ENCODE peak calls at places on chromosomes 4 and X, in four cellular contexts. R is transverse colon, Y is esophagus squamous epithelium, V is fibroblast of lung. W is an unnamed sample.

GRCh38 chr4:169272265-169272886 is 1.6 kb upstream of the SH3RF1 start:
- DNase-seq in R (no peak), Y (no peak), V (peak; percentile 87), W (no peak)

GRCh38 chr4:85005865-85006377 is 39.4 kb upstream of the WDFY3 start:
- DNase-seq in R (no peak), Y (no peak), V (peak; percentile 86), W (peak; percentile 4)

GRCh38 chr4:185782523-185782922 is 29.5 kb downstream of the SORBS2 start:
- DNase-seq in R (no peak), Y (no peak), V (peak; percentile 68), W (no peak)

GRCh38 chr4:65651031-65651430 is 19.3 kb downstream of the EPHA5 start:
- DNase-seq in R (no peak), Y (no peak), V (peak; percentile 45), W (no peak)

GRCh38 chr4:183589710-183590109 is 69.3 kb downstream of the RWDD4 start:
- DNase-seq in R (no peak), Y (no peak), V (peak; percentile 59), W (no peak)

GRCh38 chr4:182143086-182143821 is 99.9 kb upstream of the TENM3 start:
- DNase-seq in R (peak; percentile 36), Y (no peak), V (peak; percentile 65), W (no peak)

GRCh38 chrX:42102586-42103282 is 179.4 kb upstream of the CASK start:
- DNase-seq in R (no peak), Y (no peak), V (peak; percentile 47), W (no peak)

GRCh38 chr4:122898370-122899150 is 23.8 kb downstream of the NUDT6 start:
- DNase-seq in R (no peak), Y (no peak), V (peak; percentile 96), W (peak; percentile 25)

GRCh38 chrX:131816551-131817136 is 206.5 kb upstream of the STK26 start:
- DNase-seq in R (peak; percentile 87), Y (peak; percentile 14), V (peak; percentile 58), W (no peak)

GRCh38 chr4:38785901-38786402 is 3.2 kb upstream of the TLR10 start:
- DNase-seq in R (no peak), Y (no peak), V (no peak), W (no peak)

GRCh38 chr4:154492288-154492687 is 689 bp upstream of the DCHS2 start:
- DNase-seq in R (no peak), Y (no peak), V (no peak), W (no peak)

GRCh38 chrX:108018659-108019381 is 26.0 kb upstream of the VSIG1 start:
- DNase-seq in R (no peak), Y (no peak), V (no peak), W (no peak)

GRCh38 chrX:72576161-72576896 is 3.7 kb upstream of the HDAC8 start:
- DNase-seq in R (no peak), Y (no peak), V (peak; percentile 81), W (no peak)

GRCh38 chrX:110277609-110278008 is 40.3 kb downstream of the AMMECR1 start:
- DNase-seq in R (no peak), Y (no peak), V (no peak), W (no peak)

GRCh38 chrX:94053575-94053974 is 379.6 kb downstream of the FAM133A start:
- DNase-seq in R (no peak), Y (no peak), V (no peak), W (no peak)

GRCh38 chr4:76546282-76547166 is 111.5 kb downstream of the SHROOM3 start:
- DNase-seq in R (peak; percentile 30), Y (no peak), V (peak; percentile 94), W (no peak)

GRCh38 chr4:2290488-2290887 is 28.6 kb upstream of the MXD4 start:
- DNase-seq in R (no peak), Y (no peak), V (no peak), W (no peak)

GRCh38 chr4:147782087-147782781 is 50.3 kb downstream of the ARHGAP10 start:
- DNase-seq in R (no peak), Y (no peak), V (peak; percentile 65), W (no peak)

GRCh38 chrX:57821703-57822375 is 88.4 kb downstream of the ZXDA start:
- DNase-seq in R (peak; percentile 8), Y (no peak), V (peak; percentile 30), W (peak; percentile 5)

GRCh38 chr4:66575024-66575696 is 904.9 kb upstream of the EPHA5 start:
- DNase-seq in R (no peak), Y (no peak), V (peak; percentile 97), W (no peak)

GRCh38 chr4:6277935-6278800 is 8.5 kb downstream of the WFS1 start:
- DNase-seq in R (no peak), Y (no peak), V (peak; percentile 3), W (no peak)

GRCh38 chr4:6275351-6275750 is 5.7 kb downstream of the WFS1 start:
- DNase-seq in R (no peak), Y (no peak), V (no peak), W (no peak)

GRCh38 chr4:6278801-6279197 is 9.1 kb downstream of the WFS1 start:
- DNase-seq in R (peak; percentile 56), Y (no peak), V (peak; percentile 79), W (no peak)

GRCh38 chr4:6275898-6276563 is 6.4 kb downstream of the WFS1 start:
- DNase-seq in R (peak; percentile 16), Y (no peak), V (no peak), W (no peak)

GRCh38 chr4:6277139-6277802 is 7.6 kb downstream of the WFS1 start:
- DNase-seq in R (no peak), Y (no peak), V (no peak), W (no peak)
- TF ChIP-seq CTCF in R (no peak), Y (no peak), V (no peak), W (no peak)

GRCh38 chrX:53153581-53153980 is 59.6 kb downstream of the KANTR start:
- DNase-seq in R (no peak), Y (no peak), V (no peak), W (no peak)
- H3K4me1 ChIP-seq in R (no peaks in the 10 kb centered on the region), Y (no peaks in the 10 kb centered on the region), V (no peaks in the 10 kb centered on the region), W (no peaks in the 10 kb centered on the region)

GRCh38 chr4:176063718-176064117 is 1.9 kb upstream of the WDR17 start:
- DNase-seq in R (no peak), Y (no peak), V (no peak), W (no peak)

GRCh38 chr4:176065365-176066249 is at the start of gene WDR17:
- DNase-seq in R (peak; percentile 86), Y (peak; percentile 38), V (peak; percentile 80), W (no peak)

GRCh38 chr4:176064539-176064938 is 1.1 kb upstream of the WDR17 start:
- DNase-seq in R (no peak), Y (no peak), V (no peak), W (no peak)

GRCh38 chr4:176066757-176067156 is 1.1 kb downstream of the WDR17 start:
- DNase-seq in R (no peak), Y (no peak), V (no peak), W (no peak)
- H3K4me3 ChIP-seq in R (peak overlapping the region; percentile 58), Y (no peak overlapping the region), V (peak overlapping the region; percentile 90), W (no peak overlapping the region)

DNA sequence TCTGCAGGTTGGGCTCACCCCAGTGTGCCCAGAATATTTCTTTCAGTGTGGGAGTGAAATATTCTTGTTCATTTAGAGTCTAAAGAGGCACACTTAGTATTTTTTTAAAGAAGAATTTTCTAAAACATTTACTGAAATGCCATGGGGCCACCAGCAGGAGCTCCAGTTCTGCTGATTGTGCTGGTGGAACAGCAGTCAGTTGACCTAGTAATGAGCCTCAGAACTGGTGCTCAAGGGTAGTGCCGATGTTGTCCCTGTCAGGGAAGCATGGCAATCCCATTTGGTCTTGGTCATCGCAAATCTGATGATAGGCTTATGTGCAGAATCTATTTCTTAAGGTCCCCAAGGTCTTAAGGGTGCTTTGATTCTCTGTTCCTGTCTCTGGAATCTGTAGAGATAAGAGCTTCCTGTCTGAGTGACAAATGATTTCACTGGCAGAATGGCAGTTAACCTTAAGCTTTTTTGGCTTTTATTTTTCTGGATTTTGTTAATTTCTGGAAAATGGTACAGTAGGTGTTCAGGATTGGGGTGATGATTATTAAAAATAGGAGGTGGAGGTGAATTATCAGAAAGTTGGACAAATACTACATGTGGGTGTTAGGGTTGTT is 31.3 kb downstream of the JADE1 start:
- DNase-seq in R (no peak), Y (no peak), V (no peak), W (no peak)
- TF ChIP-seq CTCF in R (no peak), Y (no peak), V (no peak), W (no peak)

DNA sequence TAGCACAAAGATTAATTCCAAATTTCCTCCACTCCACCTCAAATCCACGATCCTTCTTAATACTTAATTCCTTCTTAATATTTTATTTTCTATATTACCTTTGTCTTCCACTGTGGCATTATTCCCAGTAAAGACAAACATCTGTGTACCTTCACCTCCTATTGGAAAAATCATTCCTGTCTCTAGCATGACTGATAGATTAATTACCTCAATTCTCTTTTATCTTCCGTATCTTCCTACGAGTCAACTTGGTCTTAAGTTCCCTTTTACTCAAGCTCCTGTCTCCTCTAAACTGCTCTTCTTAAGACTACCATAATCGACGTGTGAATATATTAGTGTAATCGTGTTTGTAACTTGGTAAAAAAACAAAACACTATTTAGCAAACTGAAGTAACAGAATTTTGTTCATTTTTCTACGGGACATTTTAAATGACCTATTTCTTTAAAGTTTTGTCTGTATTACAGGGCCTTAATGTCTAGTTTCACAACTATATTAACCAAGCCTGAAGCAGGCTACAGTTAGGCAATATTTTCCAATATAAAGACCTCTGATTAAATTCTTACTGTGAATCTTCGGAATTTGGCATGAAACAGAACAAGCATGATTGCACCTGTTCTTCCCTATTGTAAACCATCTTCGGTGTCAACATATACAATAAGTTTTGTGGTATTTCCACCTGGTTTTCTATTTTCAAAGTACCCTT is 1.1 kb upstream of the USP38 start:
- DNase-seq in R (no peak), Y (no peak), V (no peak), W (no peak)
- H3K4me1 ChIP-seq in R (peaks cover 35% of the 10 kb centered on the region), Y (peaks cover 11% of the 10 kb centered on the region), V (peaks cover 2% of the 10 kb centered on the region), W (peaks cover 8% of the 10 kb centered on the region)

GRCh38 chr4:41750624-41751324 is 2.2 kb upstream of the PHOX2B start:
- DNase-seq in R (no peak), Y (no peak), V (no peak), W (no peak)

GRCh38 chr4:41751325-41752061 is 3.0 kb upstream of the PHOX2B start:
- DNase-seq in R (no peak), Y (no peak), V (no peak), W (no peak)

GRCh38 chr4:41748788-41749445 is 392 bp upstream of the PHOX2B start:
- DNase-seq in R (no peak), Y (no peak), V (no peak), W (no peak)

GRCh38 chr4:41749650-41750049 is 1.1 kb upstream of the PHOX2B start:
- DNase-seq in R (no peak), Y (no peak), V (no peak), W (no peak)

GRCh38 chr4:41750158-41750623 is 1.7 kb upstream of the PHOX2B start:
- DNase-seq in R (no peak), Y (no peak), V (no peak), W (no peak)
- H3K4me3 ChIP-seq in R (no peak overlapping the region), Y (no peak overlapping the region), V (no peak overlapping the region), W (no peak overlapping the region)

GRCh38 chrX:13690836-13691235 is 1.9 kb downstream of the RAB9A start:
- DNase-seq in R (no peak), Y (no peak), V (no peak), W (no peak)
- TF ChIP-seq CTCF in R (no peak), Y (no peak), V (no peak), W (peak; percentile 34)